ENCODE peak calls at places on chromosomes 16 and 17, in nine cellular contexts. A, J, U, N, M, V, K, I and G are unnamed samples.

GRCh38 chr17:63881935-63882601 is at the start of gene GH2:
- DNase-seq in A (peak; percentile 53), J (no peak), U (peak; percentile 26), N (peak; percentile 52), M (peak; percentile 57), V (peak; percentile 34), K (peak; percentile 72), I (no peak), G (no peak)

GRCh38 chr17:5500247-5500803 is 14.0 kb downstream of the MIS12 start:
- DNase-seq in A (peak; percentile 4), J (no peak), U (no peak), N (no peak), M (peak; percentile 6), V (peak; percentile 12), K (peak; percentile 13), I (no peak), G (no peak)

GRCh38 chr17:46192484-46193245 is 564 bp downstream of the KANSL1 start:
- DNase-seq in A (peak; percentile 71), J (peak; percentile 23), U (peak; percentile 76), N (peak; percentile 89), M (peak; percentile 53), V (peak; percentile 54), K (peak; percentile 79), I (peak; percentile 60), G (peak; percentile 91)

GRCh38 chr16:84380405-84380804 is 12.1 kb downstream of the ATP2C2 start:
- DNase-seq in A (no peak), J (no peak), U (no peak), N (no peak), M (no peak), V (no peak), K (no peak), I (no peak), G (no peak)

GRCh38 chr17:40850287-40850972 is 16.6 kb downstream of the KRT12 start:
- DNase-seq in A (no peak), J (no peak), U (no peak), N (no peak), M (no peak), V (peak; percentile 70), K (no peak), I (no peak), G (no peak)

GRCh38 chr17:17538417-17539391 is 42.5 kb upstream of the RASD1 start:
- DNase-seq in A (peak; percentile 17), J (no peak), U (no peak), N (peak; percentile 28), M (no peak), V (peak; percentile 6), K (no peak), I (peak; percentile 18), G (no peak)

GRCh38 chr16:67349172-67349571 is 22.6 kb downstream of the LRRC36 start:
- DNase-seq in A (peak; percentile 29), J (no peak), U (no peak), N (no peak), M (no peak), V (peak; percentile 44), K (no peak), I (peak; percentile 7), G (no peak)

GRCh38 chr16:88007321-88007731 is 56.1 kb downstream of the BANP start:
- DNase-seq in A (no peak), J (no peak), U (no peak), N (no peak), M (no peak), V (no peak), K (peak; percentile 21), I (no peak), G (no peak)

GRCh38 chr16:22029632-22030031 is 21.7 kb downstream of the MOSMO start:
- DNase-seq in A (peak; percentile 13), J (no peak), U (no peak), N (no peak), M (no peak), V (no peak), K (no peak), I (no peak), G (no peak)

GRCh38 chr17:78412403-78412802 is 34.0 kb downstream of the PGS1 start:
- DNase-seq in A (peak; percentile 35), J (no peak), U (peak; percentile 33), N (peak; percentile 27), M (peak; percentile 15), V (peak; percentile 36), K (no peak), I (no peak), G (no peak)

GRCh38 chr17:19753661-19754463 is 5.8 kb upstream of the ALDH3A1 start:
- DNase-seq in A (no peak), J (no peak), U (peak; percentile 68), N (no peak), M (no peak), V (no peak), K (no peak), I (no peak), G (no peak)
- TF ChIP-seq CTCF in A (no peak), J (peak; percentile 51), U (peak; percentile 66), N (no peak), M (no peak), V (no peak), K (peak; percentile 18), I (peak; percentile 24), G (peak; percentile 42)

DNA sequence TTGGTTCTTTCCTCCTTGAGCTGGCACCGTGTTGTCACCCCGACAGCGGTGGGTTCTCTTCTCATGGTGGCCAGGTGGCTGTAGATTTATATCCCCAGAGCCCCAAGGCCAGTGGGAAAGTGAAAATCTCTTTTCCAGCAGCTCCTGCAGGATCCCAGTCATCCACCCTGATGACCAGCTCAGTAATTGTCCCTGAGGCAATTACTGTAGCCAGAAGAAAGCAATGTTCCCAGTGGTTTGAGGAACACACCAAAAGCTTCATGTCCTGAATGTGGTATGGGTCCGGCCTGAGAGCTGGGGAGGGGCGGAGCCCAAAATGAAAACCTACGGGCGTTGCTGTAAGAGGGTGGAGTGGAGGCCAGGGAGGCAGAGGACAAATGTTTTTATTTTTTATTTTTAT is 69.0 kb downstream of the WSB1 start:
- DNase-seq in A (no peak), J (no peak), U (no peak), N (no peak), M (no peak), V (no peak), K (no peak), I (no peak), G (no peak)
- TF ChIP-seq CTCF in A (no peak), J (no peak), U (no peak), N (no peak), M (no peak), V (no peak), K (no peak), I (no peak), G (no peak)

GRCh38 chr17:338442-339192 is 14.0 kb downstream of the RPH3AL start:
- DNase-seq in A (no peak), J (no peak), U (no peak), N (no peak), M (no peak), V (no peak), K (no peak), I (no peak), G (no peak)
- TF ChIP-seq CTCF in A (no peak), J (no peak), U (no peak), N (no peak), M (no peak), V (no peak), K (no peak), I (no peak), G (no peak)

GRCh38 chr17:74748529-74749261 is at the start of gene NHERF1:
- DNase-seq in A (peak; percentile 93), J (peak; percentile 55), U (peak; percentile 96), N (peak; percentile 98), M (peak; percentile 83), V (peak; percentile 82), K (peak; percentile 97), I (no peak), G (peak; percentile 99)
- TF ChIP-seq CTCF in A (no peak), J (peak; percentile 18), U (no peak), N (no peak), M (no peak), V (peak; percentile 8), K (peak; percentile 20), I (no peak), G (peak; percentile 14)

GRCh38 chr17:16380640-16381495 is at the start of gene UBB:
- DNase-seq in A (peak; percentile 99), J (peak; percentile 96), U (peak; percentile 97), N (peak; percentile 97), M (peak; percentile 89), V (peak; percentile 99), K (peak; percentile 91), I (peak; percentile 98), G (peak; percentile 98)
- TF ChIP-seq CTCF in A (no peak), J (no peak), U (no peak), N (no peak), M (no peak), V (peak; percentile 11), K (no peak), I (no peak), G (peak; percentile 8)

DNA sequence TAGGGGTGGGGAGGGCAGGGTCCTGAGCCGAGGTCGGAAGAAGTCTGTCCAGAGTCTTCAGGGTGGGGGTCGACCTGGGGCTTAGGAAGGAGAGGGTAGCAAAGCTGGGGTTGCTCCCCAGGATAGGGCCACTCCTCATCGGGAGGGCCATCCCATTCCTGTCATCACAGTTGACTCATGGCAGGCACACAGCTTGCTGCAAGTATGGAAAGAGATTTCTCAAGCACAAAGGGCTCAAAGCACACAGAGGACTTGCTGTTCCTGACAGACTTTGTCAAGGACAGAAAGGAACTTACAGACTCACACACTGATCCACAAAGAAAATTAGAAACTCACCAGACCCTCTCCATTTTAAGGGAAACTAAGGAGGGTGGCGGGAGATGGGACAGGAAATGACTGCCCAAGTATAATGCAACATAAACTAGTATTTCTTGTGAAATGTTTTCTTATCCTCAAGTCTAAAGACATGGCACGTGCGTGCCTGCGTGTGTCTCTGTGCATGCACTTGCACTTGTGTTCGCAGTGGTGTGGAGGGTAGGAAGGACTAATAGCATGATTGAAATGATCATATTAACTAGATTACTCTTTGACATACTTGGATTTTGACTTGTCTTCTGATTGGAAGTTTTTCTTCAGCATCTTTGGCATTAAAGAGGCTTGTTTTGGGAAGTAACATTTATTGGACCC is 2.4 kb downstream of the AOC2 start:
- DNase-seq in A (peak; percentile 59), J (peak; percentile 20), U (peak; percentile 30), N (no peak), M (no peak), V (peak; percentile 29), K (no peak), I (no peak), G (no peak)
- TF ChIP-seq CTCF in A (no peak), J (no peak), U (no peak), N (no peak), M (no peak), V (no peak), K (no peak), I (no peak), G (no peak)